ENCODE peak calls at places on chromosome X, in four cellular contexts. V is A549, F is endothelial cell of umbilical vein, W is HepG2. R is an unnamed sample.
A peak's percentile ranks its signal among the peaks of the same experiment; 100 is the strongest.

GRCh38 chrX:29478336-29479069 is 736.9 kb upstream of the MAGEB2 start:
- DNase-seq in V (peak; percentile 25), F (peak; percentile 24), W (peak; percentile 0), R (peak; percentile 37)

GRCh38 chrX:70254909-70255308 is 5.1 kb downstream of the P2RY4 start:
- DNase-seq in V (no peak), F (no peak), W (peak; percentile 75), R (no peak)

GRCh38 chrX:1480082-1480785 is 27.5 kb upstream of the ASMTL start:
- DNase-seq in V (no peak), F (peak; percentile 42), W (no peak), R (no peak)

GRCh38 chrX:47704736-47705135 is 45.8 kb upstream of the UXT start:
- DNase-seq in V (no peak), F (no peak), W (no peak), R (no peak)

GRCh38 chrX:53440631-53441517 is 6.7 kb upstream of the HSD17B10 start:
- DNase-seq in V (peak; percentile 37), F (peak; percentile 54), W (peak; percentile 20), R (peak; percentile 94)

GRCh38 chrX:2417205-2417604 is 83.6 kb downstream of the DHRSX start:
- DNase-seq in V (no peak), F (no peak), W (no peak), R (no peak)

GRCh38 chrX:141839856-141840255 is 1.7 kb downstream of the MAGEC3 start:
- DNase-seq in V (no peak), F (no peak), W (no peak), R (no peak)

GRCh38 chrX:107676559-107677378 is 48.5 kb downstream of the PRPS1 start:
- DNase-seq in V (peak; percentile 62), F (peak; percentile 82), W (no peak), R (peak; percentile 94)

GRCh38 chrX:47540754-47541538 is 20.1 kb upstream of the ARAF start:
- DNase-seq in V (peak; percentile 90), F (peak; percentile 92), W (peak; percentile 81), R (peak; percentile 87)

GRCh38 chrX:119647552-119648420 is 41.6 kb upstream of the NKRF start:
- DNase-seq in V (no peak), F (no peak), W (no peak), R (no peak)

GRCh38 chrX:12871181-12871580 is 4.3 kb downstream of the TLR7 start:
- DNase-seq in V (no peak), F (no peak), W (no peak), R (peak; percentile 6)

GRCh38 chrX:47687249-47687648 is 28.3 kb upstream of the UXT start:
- DNase-seq in V (no peak), F (no peak), W (no peak), R (no peak)

GRCh38 chrX:100643943-100644587 is at the start of gene SRPX2:
- DNase-seq in V (peak; percentile 51), F (peak; percentile 85), W (no peak), R (peak; percentile 52)

GRCh38 chrX:1531106-1531890 is 5.7 kb downstream of the P2RY8 start:
- DNase-seq in V (no peak), F (no peak), W (no peak), R (no peak)

GRCh38 chrX:40173662-40174593 is 76.2 kb upstream of the BCOR start:
- DNase-seq in V (no peak), F (peak; percentile 45), W (peak; percentile 76), R (peak; percentile 91)

GRCh38 chrX:88660836-88661235 is 86.2 kb upstream of the CPXCR1 start:
- DNase-seq in V (no peak), F (no peak), W (no peak), R (no peak)

GRCh38 chrX:50068893-50069292 is 131.9 kb downstream of the AKAP4 start:
- DNase-seq in V (no peak), F (no peak), W (no peak), R (no peak)

GRCh38 chrX:110145854-110146253 is 142.9 kb downstream of the TMEM164 start:
- DNase-seq in V (peak; percentile 13), F (peak; percentile 36), W (no peak), R (peak; percentile 47)

GRCh38 chrX:155179343-155179997 is 36.8 kb upstream of the VBP1 start:
- DNase-seq in V (no peak), F (no peak), W (no peak), R (peak; percentile 6)

GRCh38 chrX:134646170-134646569 is 12.1 kb downstream of the PLAC1 start:
- DNase-seq in V (no peak), F (no peak), W (no peak), R (no peak)

GRCh38 chrX:13162772-13163171 is 118.4 kb upstream of the FAM9C start:
- DNase-seq in V (no peak), F (no peak), W (no peak), R (no peak)

GRCh38 chrX:119292445-119292844 is 56.4 kb downstream of the PGRMC1 start:
- DNase-seq in V (no peak), F (no peak), W (no peak), R (peak; percentile 7)

GRCh38 chrX:140766024-140766611 is 56.6 kb downstream of the LINC00632 start:
- DNase-seq in V (no peak), F (peak; percentile 54), W (peak; percentile 27), R (peak; percentile 47)
- TF ChIP-seq MYC in V (no peak), F (no peak), W (no peak), R (no peak)

GRCh38 chrX:124256981-124257380 is 75.5 kb upstream of the TEX13D start:
- DNase-seq in V (no peak), F (no peak), W (no peak), R (no peak)
- H3K4me3 ChIP-seq in V (no peak overlapping the region), F (no peak overlapping the region), W (no peak overlapping the region), R (no peak overlapping the region)

DNA sequence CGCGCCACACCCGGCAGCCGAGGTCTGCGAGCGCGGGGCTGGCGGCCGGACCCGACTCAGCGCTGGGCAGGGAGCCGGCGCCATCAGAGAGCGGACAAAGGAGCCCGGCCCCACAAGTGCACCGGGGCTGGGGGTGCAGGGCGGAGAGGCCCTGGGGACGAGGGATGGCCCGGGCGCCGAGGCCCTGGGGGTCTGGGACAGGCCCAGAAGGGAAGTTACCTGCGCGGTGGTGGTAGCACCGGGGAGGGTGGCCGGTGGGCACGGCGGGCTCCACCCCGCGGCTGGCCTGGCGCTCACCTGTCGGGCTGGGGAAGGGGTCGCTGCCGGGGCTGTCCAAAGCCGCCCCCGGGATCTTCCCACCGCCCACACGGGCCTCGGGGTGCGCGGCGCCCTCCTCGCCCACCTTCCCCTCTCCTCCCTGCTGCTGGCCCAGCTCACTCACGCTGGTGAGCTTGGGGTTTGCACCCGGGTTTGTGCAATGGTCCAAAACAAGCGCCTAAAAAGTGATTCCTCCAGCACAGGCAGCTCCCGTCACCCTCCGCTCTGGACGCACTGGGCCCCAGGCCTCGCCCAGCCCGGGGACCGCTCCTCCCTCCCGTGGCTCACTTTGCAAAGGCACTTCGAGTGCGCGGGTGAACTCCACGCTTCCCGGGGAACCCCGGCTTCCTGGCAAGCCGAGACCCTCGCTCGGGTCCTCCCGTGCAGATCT is at the start of gene CTPS2:
- DNase-seq in V (peak; percentile 79), F (peak; percentile 1), W (peak; percentile 39), R (peak; percentile 71)
- TF ChIP-seq POLR2A in V (peak; percentile 67), F (no peak), W (peak; percentile 59), R (no peak)

DNA sequence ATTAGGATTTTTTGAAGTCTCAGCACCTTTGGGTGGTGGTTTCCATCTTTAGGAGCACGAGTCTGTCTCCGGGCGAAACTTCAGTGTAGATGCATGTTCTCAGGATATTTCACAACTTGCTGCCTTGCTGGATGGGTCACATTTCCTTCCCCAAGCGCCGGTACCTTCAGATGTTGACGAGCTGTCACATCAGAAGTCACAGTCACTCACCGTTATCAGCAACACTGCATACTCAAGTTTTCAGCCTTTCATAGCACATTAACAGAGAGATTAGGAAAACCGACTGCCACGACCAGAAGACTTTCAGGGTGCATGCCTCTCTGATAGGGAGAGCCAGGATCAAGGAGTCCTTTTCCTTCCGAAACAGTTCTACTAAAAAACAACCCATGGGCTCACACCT is 77.8 kb downstream of the SHROOM2 start:
- DNase-seq in V (no peak), F (no peak), W (no peak), R (peak; percentile 8)
- TF ChIP-seq MYC in V (no peak), F (no peak), W (no peak), R (no peak)

GRCh38 chrX:20530319-20530979 is 263.7 kb upstream of the RPS6KA3 start:
- DNase-seq in V (peak; percentile 41), F (peak; percentile 41), W (peak; percentile 30), R (peak; percentile 61)
- H3K4me3 ChIP-seq in V (no peak overlapping the region), F (no peak overlapping the region), W (peak overlapping the region; percentile 43), R (no peak overlapping the region)

GRCh38 chrX:37315511-37316248 is 33.5 kb upstream of the PRRG1 start:
- DNase-seq in V (no peak), F (peak; percentile 37), W (peak; percentile 8), R (no peak)
- TF ChIP-seq POLR2A in V (no peak), F (no peak), W (no peak), R (no peak)

GRCh38 chrX:67724359-67725110 is 180.7 kb downstream of the AR start:
- DNase-seq in V (no peak), F (no peak), W (no peak), R (no peak)
- TF ChIP-seq MYC in V (no peak), F (no peak), W (no peak), R (no peak)

R was measured in NB4.